ENCODE peak calls at places on chromosomes 12 and 14, in five cellular contexts. H, O, J, N and G are unnamed samples. For H3K4me1, the result is how much of the 10 kb centered on the place peaks cover.

GRCh38 chr14:103880334-103880985 is 33.1 kb upstream of the PPP1R13B start:
- DNase-seq in N (no peak), H (peak), O (no peak), J (peak), G (no peak)

GRCh38 chr12:102862486-102862885 is 54.6 kb downstream of the PAH start:
- DNase-seq in J (no peak), H (no peak), N (no peak), O (no peak), G (no peak)

GRCh38 chr12:34393086-34393820 is 371.0 kb downstream of the ALG10 start:
- DNase-seq in O (no peak), H (peak), N (no peak), J (peak), G (peak)

GRCh38 chr12:106122004-106122403 is 16.8 kb downstream of the NUAK1 start:
- DNase-seq in N (no peak), H (no peak), J (no peak), O (no peak), G (no peak)

GRCh38 chr14:68569970-68570409 is 222.9 kb downstream of the ZFP36L1 start:
- DNase-seq in H (no peak), N (peak), J (no peak), O (no peak), G (no peak)

GRCh38 chr12:123660328-123660727 is 10.6 kb upstream of the TCTN2 start:
- DNase-seq in J (no peak), N (no peak), H (no peak), O (no peak), G (no peak)

GRCh38 chr14:74062809-74063150 is 21.5 kb downstream of the ALDH6A1 start:
- DNase-seq in O (no peak), H (no peak), N (no peak), J (no peak), G (no peak)

GRCh38 chr12:1501695-1502440 is 92.5 kb downstream of the FBXL14 start:
- DNase-seq in J (no peak), H (no peak), N (no peak), O (no peak), G (no peak)

GRCh38 chr14:66610154-66610563 is 102.2 kb downstream of the GPHN start:
- DNase-seq in N (peak), O (no peak), H (no peak), J (no peak), G (no peak)

GRCh38 chr12:67692135-67692534 is 43.6 kb downstream of the DYRK2 start:
- DNase-seq in H (no peak), N (no peak), J (no peak), O (no peak), G (no peak)

GRCh38 chr12:83472350-83472749 is 785.6 kb downstream of the TMTC2 start:
- DNase-seq in J (no peak), N (no peak), H (no peak), O (no peak), G (no peak)

GRCh38 chr12:127636881-127637280 is 630.1 kb upstream of the TMEM132C start:
- DNase-seq in H (no peak), N (no peak), O (no peak), J (no peak), G (no peak)

GRCh38 chr14:89349196-89350008 is 67.6 kb downstream of the FOXN3 start:
- DNase-seq in J (no peak), N (no peak), H (peak), O (peak), G (peak)

GRCh38 chr14:21978184-21978998 is 304.8 kb upstream of the OR4E1 start:
- DNase-seq in N (peak), J (peak), O (peak), H (no peak), G (peak)

GRCh38 chr12:106601031-106601430 is 18.2 kb downstream of the RFX4 start:
- DNase-seq in N (peak), J (no peak), H (no peak), O (peak), G (peak)

GRCh38 chr14:89418452-89418851 is 1.4 kb upstream of the FOXN3 start:
- DNase-seq in N (no peak), H (no peak), O (no peak), J (no peak), G (no peak)

GRCh38 chr12:85580562-85581168 is 255.5 kb downstream of the RASSF9 start:
- DNase-seq in N (no peak), J (no peak), H (no peak), O (no peak), G (no peak)

DNA sequence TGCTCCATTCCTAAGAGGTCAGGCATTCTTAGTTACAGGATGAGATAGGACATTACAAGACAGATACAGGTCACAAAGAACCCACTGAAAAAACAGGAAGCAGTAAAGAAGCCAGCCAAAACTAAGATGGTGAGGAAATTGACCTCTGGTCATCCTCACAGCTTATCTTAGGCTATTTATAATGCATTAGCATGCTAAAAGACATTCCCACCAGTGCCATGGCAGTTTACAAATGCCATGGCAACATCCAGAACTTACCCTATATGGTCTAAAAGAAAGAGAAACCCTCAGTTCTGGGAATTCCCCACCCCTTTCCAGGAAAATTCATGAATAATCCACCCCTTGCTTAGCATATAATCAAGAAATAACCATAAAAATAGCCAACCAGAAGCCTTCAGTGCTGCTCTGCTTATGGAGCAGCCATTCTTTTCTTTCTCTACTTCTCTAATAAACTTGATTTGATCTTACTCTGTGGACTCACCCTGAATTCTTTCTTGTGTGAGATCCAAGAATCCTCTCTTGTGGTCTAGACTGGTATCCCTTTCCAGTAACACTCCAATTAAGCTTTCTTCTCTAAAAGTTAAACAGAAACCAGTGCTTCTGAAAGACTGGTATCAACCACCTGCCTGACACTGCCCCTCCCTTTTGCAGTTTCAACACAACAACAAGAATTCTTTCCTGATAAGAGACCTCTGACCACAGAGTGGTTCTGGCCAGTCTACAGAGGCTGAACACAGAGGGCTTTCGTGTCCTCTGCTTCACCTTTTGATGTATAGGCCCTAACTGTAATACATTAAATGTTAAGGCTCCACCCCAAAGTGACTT is 86.9 kb downstream of the BCAT1 start:
- DNase-seq in J (no peak), N (peak), H (no peak), O (no peak), G (peak)
- H3K4me1 ChIP-seq in J (under half), N (under half), H (under half), O (under half), G (half or more)

GRCh38 chr14:56211844-56212243 is 93.6 kb downstream of the PELI2 start:
- DNase-seq in N (no peak), J (no peak), O (no peak), H (no peak), G (no peak)
- H3K4me1 ChIP-seq in N (under half), J (under half), O (under half), H (under half), G (under half)

DNA sequence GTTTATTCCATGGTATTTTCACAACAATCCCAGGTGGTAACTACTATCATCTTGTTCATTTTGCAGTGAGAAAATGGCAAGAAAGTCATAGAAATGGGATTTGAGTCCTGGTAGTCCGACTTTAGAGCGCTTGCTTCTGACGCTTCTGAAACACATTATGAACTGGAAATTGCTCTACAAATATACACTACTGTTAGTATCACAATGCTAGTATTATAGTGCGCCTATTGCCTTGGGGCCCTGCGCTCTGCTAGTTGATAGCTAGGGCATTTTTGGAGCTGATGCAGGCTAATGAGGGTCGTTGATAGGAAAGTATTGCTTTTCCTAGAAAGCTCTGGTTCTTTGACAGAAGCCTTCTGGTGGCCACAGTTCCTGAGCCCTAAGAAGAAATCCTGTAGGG is 61.0 kb downstream of the ETV6 start:
- DNase-seq in J (no peak), N (no peak), H (no peak), O (no peak), G (no peak)
- H3K4me1 ChIP-seq in J (under half), N (half or more), H (under half), O (under half), G (under half)

DNA sequence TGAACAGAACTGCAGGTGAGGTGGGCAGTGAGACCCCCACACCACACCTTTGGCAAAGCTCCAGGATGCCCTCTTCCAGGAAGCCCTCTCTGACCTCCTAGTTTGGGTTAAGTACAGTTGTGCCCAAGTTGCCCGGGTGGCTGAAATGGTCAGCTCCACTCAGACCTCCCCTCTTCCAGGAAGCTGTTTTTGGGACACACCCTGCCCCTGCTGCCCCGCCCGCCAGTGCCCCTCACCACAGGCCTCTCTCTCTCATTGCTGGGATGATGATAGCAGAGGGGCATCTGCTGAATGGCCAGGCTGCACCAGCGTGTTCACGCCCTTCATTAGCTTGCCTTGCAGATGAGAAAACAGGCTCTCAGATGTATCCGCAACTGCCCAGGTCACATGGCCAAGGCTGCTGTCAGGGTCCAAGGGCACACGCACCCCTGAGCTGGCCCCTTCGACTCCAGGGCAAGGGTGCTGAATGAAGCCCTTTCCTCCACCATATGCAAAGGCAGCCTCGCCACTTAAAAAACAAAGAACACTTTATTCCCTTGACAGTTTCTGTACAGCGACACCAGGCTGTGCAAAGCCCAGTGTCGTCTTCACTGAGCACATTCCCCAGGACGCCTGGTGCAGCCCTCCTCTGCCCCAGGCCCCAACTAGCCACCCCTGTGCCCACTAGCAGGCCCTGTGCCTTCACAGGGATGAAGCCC is 15.5 kb downstream of the SLC25A29 start:
- DNase-seq in J (peak), O (no peak), N (peak), H (no peak), G (no peak)
- H3K4me1 ChIP-seq in J (under half), O (under half), N (half or more), H (under half), G (under half)